ENCODE peak calls at places on chromosomes 13 and 19, in eight cellular contexts. B is AG04450; A is effector memory CD4-positive, alpha-beta T cell; J is pancreas; T is SK-N-SH; M is foreskin keratinocyte; O is colonic mucosa; G is CD4-positive, CD25-positive, alpha-beta regulatory T cell. Z is an unnamed sample. For H3K27me3, the result is how much of the 10 kb centered on the place peaks cover.

GRCh38 chr13:106400282-106400681 is 135.2 kb downstream of the EFNB2 start:
- DNase-seq in B (no peak), A (no peak), J (no peak), T (peak), M (no peak), O (no peak), G (no peak), Z (no peak)

GRCh38 chr19:42281175-42282035 is 12.4 kb downstream of the CIC start:
- DNase-seq in B (no peak), A (peak), J (peak), T (no peak), M (peak), O (peak), G (no peak), Z (peak)

GRCh38 chr19:45972081-45972943 is 1.4 kb downstream of the NOVA2 start:
- DNase-seq in B (no peak), A (peak), J (no peak), T (peak), M (no peak), O (no peak), G (peak), Z (no peak)

GRCh38 chr13:111122056-111122455 is 6.9 kb downstream of the ARHGEF7 start:
- DNase-seq in B (peak), A (no peak), J (no peak), T (no peak), M (no peak), O (no peak), G (no peak), Z (peak)

GRCh38 chr19:43905897-43906296 is 29.2 kb downstream of the ZNF45 start:
- DNase-seq in B (no peak), A (no peak), J (no peak), T (no peak), M (no peak), O (no peak), G (no peak), Z (no peak)

GRCh38 chr19:38932425-38933179 is 1.9 kb downstream of the MRPS12 start:
- DNase-seq in B (no peak), A (no peak), J (peak), T (no peak), M (no peak), O (no peak), G (no peak), Z (no peak)

GRCh38 chr13:44758595-44759221 is 182.6 kb upstream of the TSC22D1 start:
- DNase-seq in B (peak), A (no peak), J (no peak), T (no peak), M (peak), O (peak), G (no peak), Z (no peak)

GRCh38 chr19:13127811-13128575 is 9.9 kb downstream of the NACC1 start:
- DNase-seq in B (no peak), A (no peak), J (no peak), T (no peak), M (no peak), O (no peak), G (no peak), Z (no peak)

GRCh38 chr19:32829345-32829896 is 40.1 kb downstream of the SLC7A9 start:
- DNase-seq in B (no peak), A (no peak), J (no peak), T (no peak), M (no peak), O (no peak), G (no peak), Z (no peak)

GRCh38 chr13:51861728-51862300 is at the start of gene CCDC70:
- DNase-seq in B (no peak), A (no peak), J (no peak), T (no peak), M (peak), O (no peak), G (no peak), Z (no peak)

GRCh38 chr19:23482829-23483228 is 87.6 kb upstream of the ZNF91 start:
- DNase-seq in B (no peak), A (no peak), J (no peak), T (no peak), M (peak), O (no peak), G (no peak), Z (no peak)

GRCh38 chr19:34383599-34383998 is 18.6 kb downstream of the GPI start:
- DNase-seq in B (no peak), A (no peak), J (no peak), T (no peak), M (no peak), O (no peak), G (no peak), Z (no peak)

GRCh38 chr13:31282741-31283455 is 83.1 kb downstream of the B3GLCT start:
- DNase-seq in B (no peak), A (no peak), J (no peak), T (no peak), M (peak), O (no peak), G (no peak), Z (no peak)

GRCh38 chr19:3285647-3286176 is 61.3 kb downstream of the CELF5 start:
- DNase-seq in B (no peak), A (peak), J (no peak), T (peak), M (no peak), O (no peak), G (peak), Z (no peak)

GRCh38 chr19:56837892-56838679 is 2.4 kb downstream of the PEG3 start:
- DNase-seq in B (no peak), A (no peak), J (peak), T (peak), M (no peak), O (peak), G (no peak), Z (peak)

GRCh38 chr13:28140433-28141125 is 2.2 kb downstream of the PAN3 start:
- DNase-seq in B (no peak), A (no peak), J (no peak), T (no peak), M (peak), O (no peak), G (no peak), Z (no peak)

GRCh38 chr13:26785845-26786630 is 25.5 kb upstream of the GPR12 start:
- DNase-seq in B (no peak), A (peak), J (peak), T (no peak), M (no peak), O (peak), G (peak), Z (peak)

GRCh38 chr19:30799854-30800755 is 427.9 kb downstream of the ZNF536 start:
- DNase-seq in B (no peak), A (no peak), J (peak), T (no peak), M (no peak), O (peak), G (no peak), Z (no peak)

GRCh38 chr19:30784850-30785459 is 412.8 kb downstream of the ZNF536 start:
- DNase-seq in B (no peak), A (peak), J (peak), T (no peak), M (no peak), O (peak), G (peak), Z (peak)

GRCh38 chr19:46481947-46482346 is 10.6 kb upstream of the PNMA8A start:
- DNase-seq in B (no peak), A (no peak), J (no peak), T (no peak), M (no peak), O (no peak), G (no peak), Z (no peak)

GRCh38 chr19:53951947-53952346 is 10.8 kb upstream of the CACNG8 start:
- DNase-seq in B (no peak), A (no peak), J (no peak), T (no peak), M (no peak), O (no peak), G (no peak), Z (no peak)
- H3K27me3 ChIP-seq in B (under half), A (under half), J (under half), T (under half), M (under half), O (under half), G (under half), Z (under half)

DNA sequence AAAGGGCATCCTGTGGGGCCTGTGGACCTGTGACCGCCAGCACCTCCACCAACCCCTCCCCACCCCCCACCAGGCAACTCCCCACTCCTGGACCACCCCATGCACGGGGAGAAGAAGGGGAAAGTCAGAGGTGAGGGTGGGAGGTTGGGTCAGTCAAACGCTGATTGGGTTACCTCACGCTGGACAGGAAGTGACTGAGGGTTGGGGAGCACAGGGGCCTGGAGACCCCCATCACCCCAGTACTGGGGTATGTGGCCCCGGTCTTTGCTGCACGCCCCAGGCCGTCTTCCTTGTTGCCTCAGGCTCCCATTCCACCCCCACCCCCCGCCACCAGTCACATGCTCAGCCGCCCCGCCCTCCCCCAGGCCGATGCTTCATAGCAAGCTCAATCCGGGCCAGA is 59.0 kb downstream of the COLGALT1 start:
- DNase-seq in B (no peak), A (no peak), J (no peak), T (no peak), M (no peak), O (no peak), G (no peak), Z (no peak)
- H3K27me3 ChIP-seq in B (under half), A (under half), J (under half), T (under half), M (under half), O (under half), G (under half), Z (under half)

DNA sequence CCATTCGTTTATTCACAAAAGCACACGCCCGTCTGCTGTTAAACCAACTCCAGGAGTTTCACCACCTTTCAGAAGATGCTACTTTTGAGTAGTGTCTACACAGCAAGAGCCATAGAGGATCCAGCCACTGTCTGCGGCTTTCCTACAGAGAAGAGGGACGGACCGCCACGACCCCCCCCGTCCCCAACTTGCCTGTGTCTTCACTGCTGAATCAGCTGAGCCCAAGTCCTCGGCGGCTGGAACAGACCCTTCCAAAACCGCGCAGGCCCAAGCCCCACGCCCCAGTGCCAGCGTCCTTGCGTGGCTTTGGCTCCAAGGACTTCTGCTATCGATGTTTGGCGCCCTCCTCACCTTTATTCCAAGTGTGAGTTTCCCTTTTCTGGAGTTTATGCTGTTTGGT is 65.1 kb downstream of the SPACA7 start:
- DNase-seq in B (no peak), A (no peak), J (no peak), T (no peak), M (no peak), O (no peak), G (no peak), Z (no peak)
- H3K27me3 ChIP-seq in B (under half), A (under half), J (under half), T (half or more), M (under half), O (under half), G (under half), Z (under half)

GRCh38 chr19:28176193-28176592 is 1036.8 kb downstream of the UQCRFS1 start:
- DNase-seq in B (no peak), A (no peak), J (no peak), T (no peak), M (no peak), O (no peak), G (no peak), Z (no peak)
- H3K27me3 ChIP-seq in B (under half), A (under half), J (under half), T (under half), M (under half), O (under half), G (under half), Z (under half)

GRCh38 chr13:112934075-112934474 is 34.9 kb upstream of the MCF2L start:
- DNase-seq in B (no peak), A (no peak), J (no peak), T (peak), M (no peak), O (no peak), G (no peak), Z (no peak)
- H3K27me3 ChIP-seq in B (under half), A (under half), J (under half), T (under half), M (under half), O (under half), G (under half), Z (under half)

GRCh38 chr13:72541674-72542073 is 185.8 kb downstream of the MZT1 start:
- DNase-seq in B (no peak), A (no peak), J (no peak), T (no peak), M (peak), O (no peak), G (no peak), Z (no peak)
- H3K27me3 ChIP-seq in B (under half), A (under half), J (under half), T (under half), M (under half), O (under half), G (under half), Z (under half)

GRCh38 chr13:33739254-33739653 is 78.7 kb upstream of the RFC3 start:
- DNase-seq in B (no peak), A (no peak), J (no peak), T (no peak), M (no peak), O (no peak), G (no peak), Z (no peak)
- H3K27me3 ChIP-seq in B (under half), A (under half), J (under half), T (under half), M (under half), O (under half), G (under half), Z (under half)

DNA sequence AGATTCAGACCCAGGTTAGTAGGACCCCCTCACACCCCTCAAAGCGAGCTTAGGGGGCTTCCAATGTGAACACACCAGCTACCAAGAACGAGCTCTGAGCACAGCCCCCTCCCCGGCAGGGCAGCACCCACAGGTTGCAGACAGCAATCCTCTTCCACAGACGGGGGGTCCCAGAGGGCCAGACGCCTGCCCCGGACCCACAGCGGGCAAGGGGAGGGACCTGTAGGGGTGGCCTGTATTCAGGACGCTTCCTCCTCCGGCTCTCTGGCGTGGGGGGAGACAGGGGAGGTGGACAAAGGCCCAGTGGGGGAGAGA is 4.8 kb downstream of the TTYH1 start:
- DNase-seq in B (no peak), A (no peak), J (no peak), T (no peak), M (no peak), O (no peak), G (no peak), Z (no peak)
- H3K27me3 ChIP-seq in B (under half), A (under half), J (under half), T (half or more), M (half or more), O (under half), G (under half), Z (under half)

Z was measured in aorta.